ENCODE peak calls at places on chromosomes 7 and 10, in nine cellular contexts. One of them, this sample, is unnamed.

GRCh38 chr10:131790021-131790420 is 110.8 kb upstream of the PPP2R2D start:
- DNase-seq in A172: peak
- DNase-seq in HS-27A: no peak
- DNase-seq in NCI-H1694: no peak
- DNase-seq in memory B cell: no peak
- DNase-seq in stomach: peak
- DNase-seq in RCC 7860: no peak
- DNase-seq in fibroblast of mammary gland: peak
- DNase-seq in stimulated activated CD8-positive, alpha-beta memory T cell treated with anti-CD3 and anti-CD28 coated beads, Interleukin-2, amount 100 ng/mL, for 48 hours: peak
- DNase-seq in this sample: no peak

GRCh38 chr7:70098133-70098561 is 499.9 kb downstream of the AUTS2 start:
- DNase-seq in A172: peak
- DNase-seq in RCC 7860: no peak
- DNase-seq in stimulated activated CD8-positive, alpha-beta memory T cell treated with anti-CD3 and anti-CD28 coated beads, Interleukin-2, amount 100 ng/mL, for 48 hours: no peak
- DNase-seq in stomach: no peak
- DNase-seq in NCI-H1694: no peak
- DNase-seq in memory B cell: no peak
- DNase-seq in HS-27A: no peak
- DNase-seq in fibroblast of mammary gland: no peak
- DNase-seq in this sample: no peak

GRCh38 chr7:234712-235553 is 42.6 kb downstream of the FAM20C start:
- DNase-seq in RCC 7860: no peak
- DNase-seq in stimulated activated CD8-positive, alpha-beta memory T cell treated with anti-CD3 and anti-CD28 coated beads, Interleukin-2, amount 100 ng/mL, for 48 hours: no peak
- DNase-seq in memory B cell: no peak
- DNase-seq in fibroblast of mammary gland: no peak
- DNase-seq in HS-27A: no peak
- DNase-seq in NCI-H1694: no peak
- DNase-seq in stomach: peak
- DNase-seq in A172: peak
- DNase-seq in this sample: peak

GRCh38 chr7:124784879-124785818 is 19.6 kb upstream of the GPR37 start:
- DNase-seq in stomach: peak
- DNase-seq in RCC 7860: peak
- DNase-seq in fibroblast of mammary gland: peak
- DNase-seq in NCI-H1694: peak
- DNase-seq in stimulated activated CD8-positive, alpha-beta memory T cell treated with anti-CD3 and anti-CD28 coated beads, Interleukin-2, amount 100 ng/mL, for 48 hours: no peak
- DNase-seq in A172: peak
- DNase-seq in memory B cell: no peak
- DNase-seq in HS-27A: no peak
- DNase-seq in this sample: peak

GRCh38 chr10:126880926-126881325 is 24.3 kb upstream of the DOCK1 start:
- DNase-seq in stomach: no peak
- DNase-seq in memory B cell: no peak
- DNase-seq in RCC 7860: no peak
- DNase-seq in stimulated activated CD8-positive, alpha-beta memory T cell treated with anti-CD3 and anti-CD28 coated beads, Interleukin-2, amount 100 ng/mL, for 48 hours: no peak
- DNase-seq in HS-27A: no peak
- DNase-seq in A172: no peak
- DNase-seq in NCI-H1694: no peak
- DNase-seq in fibroblast of mammary gland: peak
- DNase-seq in this sample: no peak

GRCh38 chr7:29370531-29371314 is 176.1 kb downstream of the CHN2 start:
- DNase-seq in fibroblast of mammary gland: peak
- DNase-seq in A172: peak
- DNase-seq in NCI-H1694: no peak
- DNase-seq in stimulated activated CD8-positive, alpha-beta memory T cell treated with anti-CD3 and anti-CD28 coated beads, Interleukin-2, amount 100 ng/mL, for 48 hours: no peak
- DNase-seq in HS-27A: peak
- DNase-seq in memory B cell: no peak
- DNase-seq in stomach: peak
- DNase-seq in RCC 7860: no peak
- DNase-seq in this sample: no peak

GRCh38 chr7:5396542-5396941 is 27.1 kb downstream of the TNRC18 start:
- DNase-seq in NCI-H1694: no peak
- DNase-seq in stomach: peak
- DNase-seq in RCC 7860: peak
- DNase-seq in A172: no peak
- DNase-seq in HS-27A: no peak
- DNase-seq in stimulated activated CD8-positive, alpha-beta memory T cell treated with anti-CD3 and anti-CD28 coated beads, Interleukin-2, amount 100 ng/mL, for 48 hours: peak
- DNase-seq in fibroblast of mammary gland: peak
- DNase-seq in memory B cell: peak
- DNase-seq in this sample: no peak

GRCh38 chr7:15652776-15653290 is 33.6 kb downstream of the MEOX2 start:
- DNase-seq in A172: no peak
- DNase-seq in NCI-H1694: no peak
- DNase-seq in stimulated activated CD8-positive, alpha-beta memory T cell treated with anti-CD3 and anti-CD28 coated beads, Interleukin-2, amount 100 ng/mL, for 48 hours: no peak
- DNase-seq in stomach: no peak
- DNase-seq in HS-27A: no peak
- DNase-seq in RCC 7860: no peak
- DNase-seq in memory B cell: no peak
- DNase-seq in fibroblast of mammary gland: peak
- DNase-seq in this sample: no peak

GRCh38 chr10:109886037-109886787 is 37.1 kb downstream of the XPNPEP1 start:
- DNase-seq in stimulated activated CD8-positive, alpha-beta memory T cell treated with anti-CD3 and anti-CD28 coated beads, Interleukin-2, amount 100 ng/mL, for 48 hours: no peak
- DNase-seq in RCC 7860: no peak
- DNase-seq in memory B cell: no peak
- DNase-seq in stomach: no peak
- DNase-seq in NCI-H1694: no peak
- DNase-seq in HS-27A: no peak
- DNase-seq in A172: no peak
- DNase-seq in fibroblast of mammary gland: no peak
- DNase-seq in this sample: no peak

GRCh38 chr10:35613597-35614226 is 8.6 kb downstream of the GJD4 start:
- DNase-seq in stomach: no peak
- DNase-seq in HS-27A: no peak
- DNase-seq in fibroblast of mammary gland: peak
- DNase-seq in memory B cell: no peak
- DNase-seq in RCC 7860: no peak
- DNase-seq in A172: peak
- DNase-seq in stimulated activated CD8-positive, alpha-beta memory T cell treated with anti-CD3 and anti-CD28 coated beads, Interleukin-2, amount 100 ng/mL, for 48 hours: no peak
- DNase-seq in NCI-H1694: no peak
- DNase-seq in this sample: no peak

GRCh38 chr10:97498841-97499560 is at the start of gene UBTD1:
- DNase-seq in memory B cell: no peak
- DNase-seq in fibroblast of mammary gland: peak
- DNase-seq in HS-27A: peak
- DNase-seq in stomach: peak
- DNase-seq in RCC 7860: peak
- DNase-seq in stimulated activated CD8-positive, alpha-beta memory T cell treated with anti-CD3 and anti-CD28 coated beads, Interleukin-2, amount 100 ng/mL, for 48 hours: peak
- DNase-seq in NCI-H1694: no peak
- DNase-seq in A172: peak
- DNase-seq in this sample: peak

GRCh38 chr7:83872501-83872900 is 223.6 kb upstream of the SEMA3E start:
- DNase-seq in NCI-H1694: no peak
- DNase-seq in stomach: no peak
- DNase-seq in memory B cell: no peak
- DNase-seq in RCC 7860: no peak
- DNase-seq in HS-27A: no peak
- DNase-seq in A172: no peak
- DNase-seq in stimulated activated CD8-positive, alpha-beta memory T cell treated with anti-CD3 and anti-CD28 coated beads, Interleukin-2, amount 100 ng/mL, for 48 hours: no peak
- DNase-seq in fibroblast of mammary gland: no peak
- DNase-seq in this sample: no peak

GRCh38 chr10:75400769-75401568 is 595 bp downstream of the ZNF503 start:
- DNase-seq in HS-27A: no peak
- DNase-seq in NCI-H1694: no peak
- DNase-seq in A172: peak
- DNase-seq in fibroblast of mammary gland: peak
- DNase-seq in stomach: peak
- DNase-seq in memory B cell: no peak
- DNase-seq in RCC 7860: peak
- DNase-seq in stimulated activated CD8-positive, alpha-beta memory T cell treated with anti-CD3 and anti-CD28 coated beads, Interleukin-2, amount 100 ng/mL, for 48 hours: no peak
- DNase-seq in this sample: peak

GRCh38 chr10:11759347-11759746 is 17.2 kb downstream of the ECHDC3 start:
- DNase-seq in stimulated activated CD8-positive, alpha-beta memory T cell treated with anti-CD3 and anti-CD28 coated beads, Interleukin-2, amount 100 ng/mL, for 48 hours: no peak
- DNase-seq in HS-27A: no peak
- DNase-seq in memory B cell: no peak
- DNase-seq in fibroblast of mammary gland: no peak
- DNase-seq in stomach: no peak
- DNase-seq in A172: no peak
- DNase-seq in RCC 7860: no peak
- DNase-seq in NCI-H1694: no peak
- DNase-seq in this sample: peak

GRCh38 chr7:135180122-135180521 is 9.6 kb upstream of the CYREN start:
- DNase-seq in fibroblast of mammary gland: no peak
- DNase-seq in RCC 7860: peak
- DNase-seq in HS-27A: no peak
- DNase-seq in stomach: no peak
- DNase-seq in NCI-H1694: no peak
- DNase-seq in stimulated activated CD8-positive, alpha-beta memory T cell treated with anti-CD3 and anti-CD28 coated beads, Interleukin-2, amount 100 ng/mL, for 48 hours: no peak
- DNase-seq in A172: no peak
- DNase-seq in memory B cell: no peak
- DNase-seq in this sample: no peak

GRCh38 chr7:144256112-144256511 is 8.5 kb downstream of the OR2A7 start:
- DNase-seq in memory B cell: no peak
- DNase-seq in fibroblast of mammary gland: peak
- DNase-seq in HS-27A: no peak
- DNase-seq in stomach: no peak
- DNase-seq in A172: no peak
- DNase-seq in RCC 7860: no peak
- DNase-seq in stimulated activated CD8-positive, alpha-beta memory T cell treated with anti-CD3 and anti-CD28 coated beads, Interleukin-2, amount 100 ng/mL, for 48 hours: no peak
- DNase-seq in NCI-H1694: no peak
- DNase-seq in this sample: no peak

GRCh38 chr10:62652564-62652963 is 152.0 kb upstream of the ADO start:
- DNase-seq in HS-27A: no peak
- DNase-seq in NCI-H1694: no peak
- DNase-seq in RCC 7860: no peak
- DNase-seq in stimulated activated CD8-positive, alpha-beta memory T cell treated with anti-CD3 and anti-CD28 coated beads, Interleukin-2, amount 100 ng/mL, for 48 hours: no peak
- DNase-seq in memory B cell: no peak
- DNase-seq in stomach: no peak
- DNase-seq in A172: no peak
- DNase-seq in fibroblast of mammary gland: no peak
- DNase-seq in this sample: no peak

GRCh38 chr7:47720141-47720906 is 138.4 kb upstream of the TNS3 start:
- DNase-seq in A172: no peak
- DNase-seq in RCC 7860: no peak
- DNase-seq in memory B cell: no peak
- DNase-seq in stimulated activated CD8-positive, alpha-beta memory T cell treated with anti-CD3 and anti-CD28 coated beads, Interleukin-2, amount 100 ng/mL, for 48 hours: no peak
- DNase-seq in HS-27A: no peak
- DNase-seq in stomach: peak
- DNase-seq in NCI-H1694: no peak
- DNase-seq in fibroblast of mammary gland: peak
- DNase-seq in this sample: peak

GRCh38 chr10:78458983-78459638 is 425.4 kb downstream of the RPS24 start:
- DNase-seq in stomach: no peak
- DNase-seq in fibroblast of mammary gland: peak
- DNase-seq in RCC 7860: peak
- DNase-seq in A172: peak
- DNase-seq in stimulated activated CD8-positive, alpha-beta memory T cell treated with anti-CD3 and anti-CD28 coated beads, Interleukin-2, amount 100 ng/mL, for 48 hours: no peak
- DNase-seq in NCI-H1694: no peak
- DNase-seq in HS-27A: peak
- DNase-seq in memory B cell: no peak
- DNase-seq in this sample: peak

GRCh38 chr7:1460757-1461639 is 1.7 kb upstream of the MICALL2 start:
- DNase-seq in NCI-H1694: no peak
- DNase-seq in stimulated activated CD8-positive, alpha-beta memory T cell treated with anti-CD3 and anti-CD28 coated beads, Interleukin-2, amount 100 ng/mL, for 48 hours: no peak
- DNase-seq in RCC 7860: peak
- DNase-seq in A172: peak
- DNase-seq in fibroblast of mammary gland: peak
- DNase-seq in HS-27A: no peak
- DNase-seq in memory B cell: no peak
- DNase-seq in stomach: peak
- DNase-seq in this sample: peak

GRCh38 chr7:51591223-51591622 is 274.6 kb upstream of the COBL start:
- DNase-seq in NCI-H1694: no peak
- DNase-seq in A172: no peak
- DNase-seq in memory B cell: no peak
- DNase-seq in stomach: no peak
- DNase-seq in RCC 7860: no peak
- DNase-seq in fibroblast of mammary gland: no peak
- DNase-seq in stimulated activated CD8-positive, alpha-beta memory T cell treated with anti-CD3 and anti-CD28 coated beads, Interleukin-2, amount 100 ng/mL, for 48 hours: no peak
- DNase-seq in HS-27A: no peak
- DNase-seq in this sample: no peak

GRCh38 chr10:125092564-125093031 is 67.8 kb downstream of the CTBP2 start:
- DNase-seq in stimulated activated CD8-positive, alpha-beta memory T cell treated with anti-CD3 and anti-CD28 coated beads, Interleukin-2, amount 100 ng/mL, for 48 hours: no peak
- DNase-seq in fibroblast of mammary gland: no peak
- DNase-seq in HS-27A: no peak
- DNase-seq in RCC 7860: peak
- DNase-seq in stomach: peak
- DNase-seq in NCI-H1694: no peak
- DNase-seq in memory B cell: no peak
- DNase-seq in A172: no peak
- DNase-seq in this sample: no peak

GRCh38 chr10:33412261-33413092 is 78.0 kb upstream of the NRP1 start:
- DNase-seq in NCI-H1694: no peak
- DNase-seq in fibroblast of mammary gland: peak
- DNase-seq in HS-27A: peak
- DNase-seq in memory B cell: no peak
- DNase-seq in stomach: no peak
- DNase-seq in A172: peak
- DNase-seq in stimulated activated CD8-positive, alpha-beta memory T cell treated with anti-CD3 and anti-CD28 coated beads, Interleukin-2, amount 100 ng/mL, for 48 hours: peak
- DNase-seq in RCC 7860: peak
- DNase-seq in this sample: peak

GRCh38 chr7:124351950-124352349 is 319.1 kb upstream of the TMEM229A start:
- DNase-seq in RCC 7860: no peak
- DNase-seq in stimulated activated CD8-positive, alpha-beta memory T cell treated with anti-CD3 and anti-CD28 coated beads, Interleukin-2, amount 100 ng/mL, for 48 hours: no peak
- DNase-seq in HS-27A: no peak
- DNase-seq in memory B cell: no peak
- DNase-seq in A172: no peak
- DNase-seq in NCI-H1694: no peak
- DNase-seq in fibroblast of mammary gland: no peak
- DNase-seq in stomach: no peak
- DNase-seq in this sample: no peak

GRCh38 chr7:28078036-28078901 is 102.3 kb downstream of the JAZF1 start:
- DNase-seq in stimulated activated CD8-positive, alpha-beta memory T cell treated with anti-CD3 and anti-CD28 coated beads, Interleukin-2, amount 100 ng/mL, for 48 hours: peak
- DNase-seq in RCC 7860: peak
- DNase-seq in HS-27A: no peak
- DNase-seq in NCI-H1694: peak
- DNase-seq in memory B cell: peak
- DNase-seq in stomach: peak
- DNase-seq in fibroblast of mammary gland: peak
- DNase-seq in A172: peak
- DNase-seq in this sample: peak

GRCh38 chr7:125059861-125060456 is 130.3 kb upstream of the POT1 start:
- DNase-seq in A172: no peak
- DNase-seq in fibroblast of mammary gland: peak
- DNase-seq in RCC 7860: peak
- DNase-seq in stomach: no peak
- DNase-seq in HS-27A: no peak
- DNase-seq in memory B cell: no peak
- DNase-seq in NCI-H1694: peak
- DNase-seq in stimulated activated CD8-positive, alpha-beta memory T cell treated with anti-CD3 and anti-CD28 coated beads, Interleukin-2, amount 100 ng/mL, for 48 hours: no peak
- DNase-seq in this sample: no peak

GRCh38 chr7:124183649-124184048 is 150.8 kb upstream of the TMEM229A start:
- DNase-seq in HS-27A: no peak
- DNase-seq in memory B cell: no peak
- DNase-seq in NCI-H1694: no peak
- DNase-seq in A172: no peak
- DNase-seq in stimulated activated CD8-positive, alpha-beta memory T cell treated with anti-CD3 and anti-CD28 coated beads, Interleukin-2, amount 100 ng/mL, for 48 hours: no peak
- DNase-seq in fibroblast of mammary gland: no peak
- DNase-seq in stomach: no peak
- DNase-seq in RCC 7860: no peak
- DNase-seq in this sample: no peak

GRCh38 chr7:151233111-151233701 is 923 bp downstream of the CHPF2 start:
- DNase-seq in memory B cell: no peak
- DNase-seq in A172: peak
- DNase-seq in RCC 7860: peak
- DNase-seq in stimulated activated CD8-positive, alpha-beta memory T cell treated with anti-CD3 and anti-CD28 coated beads, Interleukin-2, amount 100 ng/mL, for 48 hours: peak
- DNase-seq in NCI-H1694: peak
- DNase-seq in stomach: peak
- DNase-seq in fibroblast of mammary gland: peak
- DNase-seq in HS-27A: no peak
- DNase-seq in this sample: peak

GRCh38 chr10:21757601-21757901 is 223.5 kb downstream of the MLLT10 start:
- DNase-seq in stomach: no peak
- DNase-seq in A172: no peak
- DNase-seq in RCC 7860: no peak
- DNase-seq in NCI-H1694: no peak
- DNase-seq in fibroblast of mammary gland: no peak
- DNase-seq in stimulated activated CD8-positive, alpha-beta memory T cell treated with anti-CD3 and anti-CD28 coated beads, Interleukin-2, amount 100 ng/mL, for 48 hours: no peak
- DNase-seq in memory B cell: no peak
- DNase-seq in HS-27A: no peak
- DNase-seq in this sample: no peak

GRCh38 chr7:13117103-13117502 is 429.7 kb downstream of the ARL4A start:
- DNase-seq in fibroblast of mammary gland: peak
- DNase-seq in RCC 7860: no peak
- DNase-seq in stomach: no peak
- DNase-seq in A172: peak
- DNase-seq in memory B cell: no peak
- DNase-seq in HS-27A: no peak
- DNase-seq in NCI-H1694: no peak
- DNase-seq in stimulated activated CD8-positive, alpha-beta memory T cell treated with anti-CD3 and anti-CD28 coated beads, Interleukin-2, amount 100 ng/mL, for 48 hours: no peak
- DNase-seq in this sample: no peak

GRCh38 chr7:3493499-3493898 is 192.4 kb downstream of the SDK1 start:
- DNase-seq in HS-27A: no peak
- DNase-seq in memory B cell: no peak
- DNase-seq in RCC 7860: peak
- DNase-seq in stimulated activated CD8-positive, alpha-beta memory T cell treated with anti-CD3 and anti-CD28 coated beads, Interleukin-2, amount 100 ng/mL, for 48 hours: no peak
- DNase-seq in A172: peak
- DNase-seq in fibroblast of mammary gland: peak
- DNase-seq in NCI-H1694: no peak
- DNase-seq in stomach: no peak
- DNase-seq in this sample: no peak

This sample was measured in adrenal gland.